ENCODE peak calls at places on chromosome 19, in five cellular contexts. S, H, Q, N and K are unnamed samples.
A peak's percentile ranks its signal among the peaks of the same experiment; 100 is the strongest.

GRCh38 chr19:6611441-6611852 is 20.5 kb upstream of the CD70 start:
- DNase-seq in S (no peak), N (no peak), Q (peak; percentile 40), H (no peak), K (peak; percentile 59)

GRCh38 chr19:45560038-45560437 is 24.6 kb downstream of the OPA3 start:
- DNase-seq in Q (no peak), H (no peak), S (no peak), N (no peak), K (no peak)

GRCh38 chr19:29311391-29311790 is 98.4 kb upstream of the UQCRFS1 start:
- DNase-seq in N (no peak), S (no peak), H (no peak), Q (no peak), K (no peak)

GRCh38 chr19:4575978-4576933 is 16.8 kb upstream of the SEMA6B start:
- DNase-seq in H (peak; percentile 72), N (no peak), Q (peak; percentile 44), S (peak; percentile 46), K (no peak)

GRCh38 chr19:6222884-6223283 is 56.9 kb downstream of the MLLT1 start:
- DNase-seq in Q (peak; percentile 73), H (no peak), N (no peak), S (no peak), K (peak; percentile 42)

GRCh38 chr19:45814166-45814780 is 835 bp downstream of the RSPH6A start:
- DNase-seq in Q (peak; percentile 81), S (no peak), H (no peak), N (no peak), K (no peak)

GRCh38 chr19:44401108-44401786 is at the start of gene ZNF285:
- DNase-seq in S (peak; percentile 24), Q (peak; percentile 96), N (peak; percentile 86), H (peak; percentile 98), K (peak; percentile 95)

GRCh38 chr19:33998739-33999345 is 173.5 kb upstream of the LSM14A start:
- DNase-seq in Q (peak; percentile 13), S (no peak), N (no peak), H (peak; percentile 21), K (no peak)

GRCh38 chr19:6425732-6426686 is 1.4 kb upstream of the KHSRP start:
- DNase-seq in H (no peak), Q (no peak), S (no peak), N (no peak), K (no peak)